ENCODE peak calls at places on chromosomes 12 and 14, in eight cellular contexts. T, M, E, J, V, S, P and H are unnamed samples.
A peak's percentile ranks its signal among the peaks of the same experiment; 100 is the strongest.

GRCh38 chr12:58247633-58248032 is 306.3 kb downstream of the ATP23 start:
- DNase-seq in E (no peak), S (no peak), T (no peak), V (no peak), J (peak; percentile 25), P (no peak), M (no peak), H (no peak)

GRCh38 chr14:76546426-76547221 is 170.7 kb downstream of the ESRRB start:
- DNase-seq in M (peak; percentile 25), P (no peak), T (no peak), E (peak; percentile 31), S (no peak), V (no peak), J (peak; percentile 40), H (no peak)

GRCh38 chr14:76768201-76768656 is 7.0 kb downstream of the VASH1 start:
- DNase-seq in P (peak; percentile 73), S (no peak), J (no peak), T (no peak), E (peak; percentile 67), M (no peak), V (no peak), H (no peak)

GRCh38 chr12:86389949-86390348 is 133.8 kb upstream of the MGAT4C start:
- DNase-seq in V (no peak), T (no peak), E (no peak), M (no peak), P (no peak), S (no peak), J (peak; percentile 37), H (no peak)

GRCh38 chr12:20220339-20220738 is 148.0 kb upstream of the PDE3A start:
- DNase-seq in V (no peak), S (no peak), T (no peak), E (no peak), M (peak; percentile 48), P (no peak), J (peak; percentile 12), H (no peak)

GRCh38 chr14:99518441-99519346 is 37.5 kb downstream of the CCNK start:
- DNase-seq in E (peak; percentile 90), J (peak; percentile 69), P (peak; percentile 72), T (no peak), V (peak; percentile 65), M (peak; percentile 40), S (peak; percentile 85), H (peak; percentile 80)

GRCh38 chr14:103909531-103910261 is 18.6 kb upstream of the TDRD9 start:
- DNase-seq in M (no peak), V (no peak), E (no peak), S (no peak), T (no peak), J (no peak), P (no peak), H (no peak)

GRCh38 chr14:99552572-99553216 is 51.3 kb downstream of the CCDC85C start:
- DNase-seq in E (no peak), P (peak; percentile 44), T (no peak), M (no peak), J (no peak), V (no peak), S (no peak), H (no peak)

GRCh38 chr14:54172562-54172961 is 215.9 kb upstream of the BMP4 start:
- DNase-seq in M (no peak), P (no peak), E (no peak), J (no peak), V (no peak), S (no peak), T (no peak), H (no peak)

GRCh38 chr14:103890836-103891666 is 37.2 kb upstream of the TDRD9 start:
- DNase-seq in S (no peak), J (no peak), T (no peak), V (no peak), E (no peak), M (no peak), P (no peak), H (no peak)

GRCh38 chr12:56374726-56375597 is 12.3 kb upstream of the APOF start:
- DNase-seq in M (peak; percentile 19), S (no peak), V (no peak), P (no peak), E (no peak), T (no peak), J (peak; percentile 23), H (no peak)

GRCh38 chr14:100486025-100486828 is 101.0 kb downstream of the BEGAIN start:
- DNase-seq in P (peak; percentile 59), J (peak; percentile 74), S (peak; percentile 84), V (peak; percentile 52), E (peak; percentile 74), M (peak; percentile 33), T (peak; percentile 21), H (no peak)

GRCh38 chr14:94051115-94051514 is 25.0 kb downstream of the OTUB2 start:
- DNase-seq in M (no peak), V (peak; percentile 84), P (peak; percentile 46), T (no peak), S (peak; percentile 82), J (peak; percentile 59), E (no peak), H (peak; percentile 35)

GRCh38 chr12:18320036-18320617 is 58.8 kb downstream of the PIK3C2G start:
- DNase-seq in S (no peak), V (no peak), M (peak; percentile 74), J (peak; percentile 86), T (no peak), P (no peak), E (no peak), H (no peak)

GRCh38 chr14:70832536-70833305 is 23.4 kb upstream of the MAP3K9 start:
- DNase-seq in M (no peak), J (peak; percentile 43), S (peak; percentile 35), T (no peak), E (no peak), V (peak; percentile 47), P (no peak), H (no peak)

GRCh38 chr14:73965206-73965605 is 15.1 kb downstream of the COQ6 start:
- DNase-seq in E (no peak), J (no peak), T (no peak), P (no peak), S (no peak), M (no peak), V (no peak), H (no peak)

GRCh38 chr14:102988054-102988453 is 65.6 kb downstream of the AMN start:
- DNase-seq in V (no peak), T (no peak), S (no peak), P (no peak), J (no peak), M (no peak), E (no peak), H (no peak)

GRCh38 chr14:69005432-69006148 is 26.5 kb upstream of the ACTN1 start:
- DNase-seq in J (peak; percentile 90), S (peak; percentile 39), M (peak; percentile 90), V (peak; percentile 26), T (peak; percentile 73), E (no peak), P (peak; percentile 22), H (no peak)